ENCODE peak calls at places on chromosomes 7 and 10, in four cellular contexts. X, S, A and I are unnamed samples.

GRCh38 chr10:124332426-124332825 is 86.3 kb downstream of the OAT start:
- DNase-seq in X (no peak), S (no peak), A (no peak), I (no peak)

GRCh38 chr10:23496727-23497126 is 57.9 kb downstream of the OTUD1 start:
- DNase-seq in X (no peak), S (no peak), A (no peak), I (no peak)

GRCh38 chr7:17058568-17058967 is 176.8 kb upstream of the AGR3 start:
- DNase-seq in A (peak; percentile 55), X (no peak), S (no peak), I (no peak)

GRCh38 chr7:125661006-125661405 is 731.4 kb upstream of the POT1 start:
- DNase-seq in S (no peak), X (no peak), A (no peak), I (no peak)

GRCh38 chr7:100671353-100672327 is 1.9 kb upstream of the GNB2 start:
- DNase-seq in S (no peak), X (no peak), A (no peak), I (no peak)

GRCh38 chr10:122164815-122165491 is 106.1 kb upstream of the BTBD16 start:
- DNase-seq in X (peak; percentile 62), S (no peak), A (no peak), I (peak; percentile 47)

GRCh38 chr10:46543379-46544014 is 13.0 kb downstream of the GPRIN2 start:
- DNase-seq in S (no peak), A (no peak), X (peak; percentile 50), I (peak; percentile 36)

GRCh38 chr10:9608592-9608991 is 1409.1 kb upstream of the CELF2 start:
- DNase-seq in A (peak; percentile 50), X (no peak), S (no peak), I (no peak)

GRCh38 chr7:129644634-129645230 is 33.2 kb downstream of the NRF1 start:
- DNase-seq in X (no peak), A (peak; percentile 68), S (peak; percentile 39), I (no peak)

GRCh38 chr7:149714081-149714909 is 59.1 kb downstream of the ZNF467 start:
- DNase-seq in S (no peak), A (peak; percentile 82), X (peak; percentile 97), I (no peak)

GRCh38 chr10:72066318-72067284 is 21.8 kb downstream of the SPOCK2 start:
- DNase-seq in A (no peak), X (no peak), S (no peak), I (no peak)

GRCh38 chr7:156019776-156020565 is 207.7 kb upstream of the SHH start:
- DNase-seq in S (no peak), A (no peak), X (peak; percentile 9), I (no peak)

GRCh38 chr7:45400680-45401079 is 173.5 kb upstream of the ADCY1 start:
- DNase-seq in S (no peak), A (no peak), X (no peak), I (no peak)

GRCh38 chr7:31373337-31374289 is 33.1 kb upstream of the NEUROD6 start:
- DNase-seq in S (peak; percentile 61), A (peak; percentile 34), X (peak; percentile 93), I (peak; percentile 80)

GRCh38 chr10:16776896-16777295 is 40.3 kb downstream of the RSU1 start:
- DNase-seq in X (no peak), A (peak; percentile 23), S (no peak), I (no peak)

GRCh38 chr10:99431190-99431549 is 746 bp upstream of the GOT1 start:
- DNase-seq in X (no peak), S (no peak), A (peak; percentile 41), I (peak; percentile 49)

GRCh38 chr10:133162178-133162909 is 2.3 kb downstream of the KNDC1 start:
- DNase-seq in S (no peak), A (no peak), X (no peak), I (peak; percentile 26)

GRCh38 chr7:128885370-128886187 is 22.9 kb downstream of the ATP6V1F start:
- DNase-seq in S (no peak), X (no peak), A (no peak), I (no peak)

GRCh38 chr10:77497748-77498147 is 139.9 kb downstream of the KCNMA1 start:
- DNase-seq in A (no peak), X (no peak), S (no peak), I (no peak)

GRCh38 chr10:79123547-79123963 is 54.8 kb downstream of the ZMIZ1 start:
- DNase-seq in S (no peak), A (no peak), X (no peak), I (no peak)

GRCh38 chr7:55172161-55172560 is 153.3 kb downstream of the EGFR start:
- DNase-seq in X (no peak), S (no peak), A (peak; percentile 50), I (no peak)

GRCh38 chr7:103866919-103867318 is 122.5 kb downstream of the RELN start:
- DNase-seq in A (no peak), X (no peak), S (no peak), I (no peak)

GRCh38 chr7:18555120-18555519 is 59.6 kb downstream of the HDAC9 start:
- DNase-seq in X (no peak), S (no peak), A (peak; percentile 17), I (no peak)

GRCh38 chr7:52656098-52656497 is 379.3 kb upstream of the POM121L12 start:
- DNase-seq in S (no peak), A (no peak), X (no peak), I (no peak)

GRCh38 chr10:79347894-79348639 is 798 bp downstream of the PPIF start:
- DNase-seq in X (peak; percentile 80), S (no peak), A (peak; percentile 69), I (no peak)

GRCh38 chr7:116864084-116864483 is 1.7 kb downstream of the CAPZA2 start:
- DNase-seq in A (no peak), S (no peak), X (no peak), I (no peak)

GRCh38 chr7:57867884-57868701 is 418.1 kb downstream of the ZNF716 start:
- DNase-seq in S (no peak), A (no peak), X (no peak), I (no peak)

GRCh38 chr7:107354639-107355038 is 115.2 kb upstream of the GPR22 start:
- DNase-seq in S (no peak), A (no peak), X (no peak), I (no peak)

GRCh38 chr7:152637920-152638580 is 37.9 kb downstream of the XRCC2 start:
- DNase-seq in A (no peak), S (no peak), X (no peak), I (no peak)

GRCh38 chr10:47258921-47259320 is 41.1 kb upstream of the GDF10 start:
- DNase-seq in S (no peak), X (no peak), A (no peak), I (no peak)

GRCh38 chr10:71812016-71812912 is 38.8 kb downstream of the PSAP start:
- DNase-seq in X (peak; percentile 88), A (peak; percentile 34), S (no peak), I (peak; percentile 74)

GRCh38 chr10:99913831-99914235 is 95.9 kb downstream of the DNMBP start:
- DNase-seq in X (peak; percentile 97), A (no peak), S (no peak), I (peak; percentile 53)

GRCh38 chr10:31075434-31075833 is 43.8 kb upstream of the ZNF438 start:
- DNase-seq in A (peak; percentile 96), S (no peak), X (no peak), I (no peak)

GRCh38 chr7:139108256-139109187 is 998 bp downstream of the ZC3HAV1 start:
- DNase-seq in A (peak; percentile 4), X (peak; percentile 77), S (no peak), I (peak; percentile 58)

GRCh38 chr7:19665399-19666008 is 43.3 kb downstream of the POLR1F start:
- DNase-seq in A (peak; percentile 50), X (no peak), S (no peak), I (no peak)

GRCh38 chr7:75663302-75663907 is 75.3 kb downstream of the HIP1 start:
- DNase-seq in A (no peak), X (no peak), S (no peak), I (no peak)

GRCh38 chr7:95859434-95859833 is 87.1 kb downstream of the DYNC1I1 start:
- DNase-seq in X (peak; percentile 59), A (peak; percentile 21), S (no peak), I (no peak)

GRCh38 chr7:41955475-41956243 is 252.8 kb upstream of the INHBA start:
- DNase-seq in A (peak; percentile 99), S (no peak), X (peak; percentile 94), I (no peak)

DNA sequence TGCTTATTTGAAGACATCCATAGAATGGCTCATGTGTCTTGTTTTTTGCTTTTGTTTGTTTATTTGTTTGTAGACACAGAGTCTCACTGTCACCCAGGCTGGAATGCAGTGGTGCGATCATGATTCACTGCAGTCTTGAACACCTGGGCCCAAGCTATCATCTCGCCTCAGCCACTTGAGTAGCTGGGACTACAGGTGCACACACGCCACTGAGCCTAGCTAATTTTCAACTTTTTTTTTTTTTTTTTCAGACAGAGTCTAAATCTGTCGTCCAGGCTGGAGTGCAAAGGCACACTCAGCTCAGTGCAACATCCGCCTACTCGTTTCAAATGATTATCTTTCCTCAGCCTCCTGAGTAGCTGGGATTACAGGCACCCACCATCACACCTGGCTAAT is 83.3 kb upstream of the KLF6 start:
- DNase-seq in S (no peak), A (no peak), X (no peak), I (no peak)
- H3K4me1 ChIP-seq in S (peaks cover 8% of the 10 kb centered on the region), A (no peaks in the 10 kb centered on the region), X (no peaks in the 10 kb centered on the region), I (peaks cover 24% of the 10 kb centered on the region)

GRCh38 chr10:84234508-84234907 is 6.8 kb downstream of the LRIT1 start:
- DNase-seq in S (no peak), X (no peak), A (no peak), I (no peak)

GRCh38 chr10:84238909-84239308 is 2.4 kb downstream of the LRIT1 start:
- DNase-seq in X (no peak), A (peak; percentile 30), S (no peak), I (no peak)

GRCh38 chr10:84236807-84237198 is 4.5 kb downstream of the LRIT1 start:
- DNase-seq in A (no peak), X (no peak), S (no peak), I (no peak)

GRCh38 chr10:84235096-84235495 is 6.2 kb downstream of the LRIT1 start:
- DNase-seq in S (no peak), X (no peak), A (no peak), I (no peak)

GRCh38 chr10:84237199-84238051 is 3.9 kb downstream of the LRIT1 start:
- DNase-seq in X (peak; percentile 94), A (no peak), S (no peak), I (no peak)
- TF ChIP-seq CTCF in X (peak; percentile 93), A (peak; percentile 4), S (peak; percentile 53), I (no peak)

GRCh38 chr7:66558201-66558641 is 70.5 kb upstream of the KCTD7 start:
- DNase-seq in A (no peak), S (no peak), X (no peak), I (no peak)

GRCh38 chr7:66558660-66559465 is 69.8 kb upstream of the KCTD7 start:
- DNase-seq in S (no peak), X (peak; percentile 74), A (no peak), I (no peak)

GRCh38 chr7:66564045-66564444 is 64.6 kb upstream of the KCTD7 start:
- DNase-seq in S (no peak), A (no peak), X (no peak), I (no peak)
- H3K4me3 ChIP-seq in S (no peak overlapping the region), A (no peak overlapping the region), X (no peak overlapping the region), I (no peak overlapping the region)

GRCh38 chr10:43616697-43617370 is 10.6 kb downstream of the ZNF485 start:
- DNase-seq in X (no peak), A (no peak), S (no peak), I (no peak)
- H3K4me1 ChIP-seq in X (no peaks in the 10 kb centered on the region), A (no peaks in the 10 kb centered on the region), S (no peaks in the 10 kb centered on the region), I (no peaks in the 10 kb centered on the region)